ENCODE peak calls at places on chromosomes 7 and 10, in seven cellular contexts. Y, V, J, G, C, S and O are unnamed samples.

GRCh38 chr10:43665054-43665453 is 16.4 kb upstream of the ZNF32 start:
- DNase-seq in Y (peak; percentile 32), V (no peak), J (no peak), G (no peak), C (no peak), S (no peak), O (no peak)

GRCh38 chr10:614341-614664 is 75.2 kb downstream of the DIP2C start:
- DNase-seq in Y (no peak), V (no peak), J (no peak), G (no peak), C (no peak), S (no peak), O (no peak)

GRCh38 chr7:155543926-155544325 is 2.4 kb downstream of the CNPY1 start:
- DNase-seq in Y (no peak), V (no peak), J (no peak), G (no peak), C (no peak), S (no peak), O (no peak)

GRCh38 chr7:51213618-51214017 is 103.0 kb downstream of the COBL start:
- DNase-seq in Y (no peak), V (no peak), J (no peak), G (peak; percentile 32), C (no peak), S (no peak), O (no peak)

GRCh38 chr10:102675887-102676616 is 31.8 kb downstream of the TRIM8 start:
- DNase-seq in Y (peak; percentile 84), V (peak; percentile 56), J (no peak), G (no peak), C (peak; percentile 55), S (no peak), O (peak; percentile 23)

GRCh38 chr7:132415259-132415658 is 161.0 kb downstream of the PLXNA4 start:
- DNase-seq in Y (no peak), V (no peak), J (no peak), G (no peak), C (no peak), S (no peak), O (no peak)

GRCh38 chr7:16693601-16694318 is 47.8 kb downstream of the BZW2 start:
- DNase-seq in Y (no peak), V (no peak), J (no peak), G (no peak), C (peak; percentile 55), S (no peak), O (no peak)

GRCh38 chr7:42739591-42739990 is 172.3 kb downstream of the C7orf25 start:
- DNase-seq in Y (peak; percentile 55), V (no peak), J (no peak), G (no peak), C (no peak), S (no peak), O (no peak)

GRCh38 chr7:44220046-44220720 is 19.4 kb downstream of the YKT6 start:
- DNase-seq in Y (no peak), V (no peak), J (no peak), G (no peak), C (no peak), S (no peak), O (no peak)

GRCh38 chr10:88926484-88927249 is 25.9 kb downstream of the ACTA2 start:
- DNase-seq in Y (peak; percentile 96), V (no peak), J (no peak), G (no peak), C (no peak), S (no peak), O (no peak)

GRCh38 chr10:72729528-72729927 is 37.6 kb downstream of the MCU start:
- DNase-seq in Y (no peak), V (peak; percentile 18), J (no peak), G (no peak), C (no peak), S (no peak), O (no peak)

GRCh38 chr10:117622471-117623184 is 80.1 kb downstream of the EMX2 start:
- DNase-seq in Y (no peak), V (no peak), J (no peak), G (no peak), C (no peak), S (no peak), O (no peak)

GRCh38 chr10:32985781-32986350 is 27.8 kb upstream of the ITGB1 start:
- DNase-seq in Y (peak; percentile 97), V (no peak), J (no peak), G (no peak), C (peak; percentile 95), S (no peak), O (peak; percentile 86)

GRCh38 chr10:104309980-104310978 is 28.0 kb downstream of the ITPRIP start:
- DNase-seq in Y (peak; percentile 97), V (no peak), J (no peak), G (no peak), C (peak; percentile 77), S (no peak), O (no peak)

GRCh38 chr10:98898987-98899386 is 336.7 kb downstream of the HPSE2 start:
- DNase-seq in Y (no peak), V (no peak), J (no peak), G (no peak), C (no peak), S (no peak), O (no peak)

DNA sequence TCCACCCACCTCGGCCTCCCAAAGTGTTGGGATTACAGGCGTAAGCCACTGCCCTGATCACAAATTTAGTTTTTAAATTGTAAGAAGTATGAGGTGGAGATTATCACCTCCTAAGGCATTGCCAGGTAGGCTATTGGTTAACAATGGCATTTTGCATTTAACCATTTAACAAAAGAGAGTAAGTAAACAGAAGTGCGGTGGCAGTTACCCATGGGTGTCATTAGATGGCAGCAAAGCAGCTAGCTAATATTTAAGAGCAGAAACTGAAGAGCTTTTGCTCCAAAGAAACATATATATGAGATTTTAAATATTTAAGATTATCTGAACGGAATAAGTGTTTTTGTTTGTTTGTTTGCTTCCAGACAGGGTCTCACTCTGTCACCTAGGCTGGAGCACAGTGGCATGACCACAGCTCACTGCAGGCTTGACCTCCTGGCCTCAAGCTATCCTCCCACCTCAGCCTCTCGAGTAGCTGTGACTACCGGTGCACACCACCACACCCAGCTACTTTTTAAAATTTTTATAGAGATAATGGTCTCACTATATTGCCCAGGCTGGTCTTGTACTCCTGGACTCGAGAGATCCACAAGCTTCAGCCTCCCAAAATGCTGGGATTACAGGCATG is 325.5 kb upstream of the C7orf33 start:
- DNase-seq in Y (peak; percentile 48), V (peak; percentile 56), J (peak; percentile 26), G (peak; percentile 39), C (peak; percentile 69), S (no peak), O (peak; percentile 43)
- TF ChIP-seq CTCF in Y (peak; percentile 76), V (peak; percentile 75), J (peak; percentile 83), G (peak; percentile 94), C (peak; percentile 72), S (peak; percentile 83), O (peak; percentile 75)

GRCh38 chr10:59865101-59865500 is 41.3 kb downstream of the CCDC6 start:
- DNase-seq in Y (peak; percentile 43), V (peak; percentile 37), J (peak; percentile 85), G (peak; percentile 52), C (peak; percentile 90), S (no peak), O (peak; percentile 79)
- TF ChIP-seq CTCF in Y (peak; percentile 16), V (peak; percentile 50), J (no peak), G (peak; percentile 60), C (peak; percentile 93), S (no peak), O (peak; percentile 57)

GRCh38 chr10:48216744-48217143 is 57.8 kb downstream of the FRMPD2 start:
- DNase-seq in Y (no peak), V (no peak), J (no peak), G (no peak), C (no peak), S (no peak), O (no peak)

GRCh38 chr10:48214701-48215100 is 59.8 kb downstream of the FRMPD2 start:
- DNase-seq in Y (no peak), V (no peak), J (no peak), G (no peak), C (no peak), S (no peak), O (no peak)

GRCh38 chr10:48215983-48216505 is 58.5 kb downstream of the FRMPD2 start:
- DNase-seq in Y (no peak), V (no peak), J (no peak), G (no peak), C (no peak), S (no peak), O (no peak)

GRCh38 chr10:48213047-48213446 is 61.4 kb downstream of the FRMPD2 start:
- DNase-seq in Y (no peak), V (no peak), J (no peak), G (no peak), C (no peak), S (no peak), O (no peak)

DNA sequence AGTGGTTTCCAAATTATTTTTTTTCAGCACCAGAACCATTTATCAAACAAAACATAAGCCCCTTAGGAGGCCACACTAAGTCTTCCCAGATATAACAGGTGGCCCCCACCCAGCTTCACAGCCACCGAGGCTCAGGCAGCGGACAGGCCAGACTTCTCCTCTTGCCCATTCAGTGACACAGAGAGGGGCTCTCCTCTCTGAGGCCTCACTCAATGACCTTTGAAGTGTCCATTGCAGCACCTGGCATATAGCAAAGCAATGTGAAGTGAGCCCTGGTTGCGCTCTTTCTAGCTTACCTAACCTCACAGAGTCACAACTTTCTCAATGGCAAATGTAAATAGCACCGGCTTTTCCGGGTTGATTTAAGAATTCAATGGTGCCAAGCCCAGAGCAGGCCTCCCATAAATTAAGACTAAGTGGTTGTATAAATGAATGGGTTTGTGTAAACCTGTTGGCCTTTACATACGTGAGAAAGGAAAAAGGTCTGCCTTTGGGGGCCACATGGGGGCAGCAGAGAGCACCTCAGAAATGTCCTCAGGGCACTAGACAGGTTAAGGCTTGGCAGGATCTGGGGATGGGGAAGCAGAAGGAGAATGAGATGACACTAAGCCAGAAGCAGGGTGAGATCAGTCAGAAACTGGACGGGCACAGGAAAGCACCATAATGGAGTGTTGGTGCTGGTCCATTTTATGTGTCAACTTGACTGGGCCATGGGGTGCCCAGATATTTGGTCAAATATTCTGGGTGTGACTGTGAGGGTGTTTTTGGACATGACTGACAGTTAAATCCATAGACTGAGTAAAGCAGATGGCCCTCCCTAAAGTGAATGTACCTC is 59.1 kb downstream of the FRMPD2 start:
- DNase-seq in Y (peak; percentile 30), V (peak; percentile 48), J (peak; percentile 59), G (peak; percentile 72), C (peak; percentile 72), S (peak; percentile 57), O (peak; percentile 54)
- TF ChIP-seq CTCF in Y (peak; percentile 90), V (peak; percentile 66), J (peak; percentile 72), G (peak; percentile 88), C (peak; percentile 77), S (peak; percentile 79), O (peak; percentile 94)

GRCh38 chr10:4154317-4154716 is 369.3 kb upstream of the KLF6 start:
- DNase-seq in Y (no peak), V (no peak), J (no peak), G (no peak), C (no peak), S (no peak), O (no peak)

GRCh38 chr10:4150676-4151075 is 365.7 kb upstream of the KLF6 start:
- DNase-seq in Y (no peak), V (no peak), J (no peak), G (no peak), C (no peak), S (no peak), O (no peak)

GRCh38 chr10:4147214-4147613 is 362.2 kb upstream of the KLF6 start:
- DNase-seq in Y (no peak), V (no peak), J (no peak), G (no peak), C (no peak), S (no peak), O (no peak)

DNA sequence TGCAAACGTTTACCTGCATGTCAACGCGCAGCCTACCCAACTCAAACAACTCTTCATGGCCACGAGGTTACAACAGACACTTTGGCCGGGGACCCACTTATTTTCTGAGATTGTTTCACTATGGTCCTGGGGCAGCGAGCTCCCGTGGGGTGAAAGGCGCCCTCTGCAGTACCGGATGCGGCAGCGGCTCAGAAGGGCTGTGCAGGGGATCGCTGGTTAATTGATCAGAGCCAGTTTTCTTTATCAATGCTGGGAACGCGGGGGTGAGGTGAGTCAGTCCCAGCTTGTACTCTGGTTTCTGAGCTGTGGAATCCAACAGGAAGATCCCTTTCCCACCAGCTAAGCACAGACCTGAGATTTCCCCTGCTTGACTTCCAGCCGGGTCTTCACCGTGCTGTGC is 366.5 kb upstream of the KLF6 start:
- DNase-seq in Y (no peak), V (no peak), J (no peak), G (peak; percentile 64), C (no peak), S (no peak), O (no peak)
- TF ChIP-seq CTCF in Y (no peak), V (no peak), J (no peak), G (peak; percentile 72), C (peak; percentile 15), S (peak; percentile 15), O (no peak)